ENCODE peak calls at places on chromosome 5, in six cellular contexts. W, B, F, D, P and I are unnamed samples.

GRCh38 chr5:54234304-54234938 is 76.0 kb downstream of the ARL15 start:
- DNase-seq in B (no peak), W (peak), D (no peak), P (no peak), F (no peak), I (peak)

GRCh38 chr5:39424751-39425524 is at the start of gene DAB2:
- DNase-seq in B (peak), P (peak), W (no peak), D (peak), F (peak), I (peak)

GRCh38 chr5:28403846-28404245 is 1365.5 kb upstream of the CDH9 start:
- DNase-seq in W (no peak), D (no peak), P (no peak), F (no peak), B (no peak), I (no peak)

GRCh38 chr5:157463621-157464407 is 3.8 kb downstream of the NIPAL4 start:
- DNase-seq in D (no peak), P (no peak), W (no peak), F (no peak), B (no peak), I (no peak)

GRCh38 chr5:95375591-95375990 is 15.6 kb upstream of the FAM81B start:
- DNase-seq in B (no peak), W (no peak), P (no peak), F (no peak), D (no peak), I (no peak)

GRCh38 chr5:146815423-146815822 is 63.1 kb downstream of the PPP2R2B start:
- DNase-seq in D (no peak), B (no peak), P (no peak), W (no peak), F (no peak), I (no peak)

GRCh38 chr5:64612349-64612961 is 77.8 kb upstream of the SHISAL2B start:
- DNase-seq in D (no peak), B (no peak), W (peak), P (peak), F (no peak), I (peak)

GRCh38 chr5:115778417-115778816 is 38.0 kb downstream of the CDO1 start:
- DNase-seq in D (no peak), P (no peak), W (no peak), F (no peak), B (no peak), I (no peak)

GRCh38 chr5:5575461-5575860 is 153.0 kb downstream of the ICE1 start:
- DNase-seq in W (no peak), F (no peak), B (no peak), D (no peak), P (no peak), I (no peak)

GRCh38 chr5:64792474-64792873 is 23.7 kb downstream of the CWC27 start:
- DNase-seq in P (no peak), D (no peak), F (no peak), B (no peak), W (no peak), I (no peak)